ENCODE peak calls at places on chromosomes 13 and 19, in ten cellular contexts. A, L, Q, X, Z, S, R, P, T and N are unnamed samples.
A peak's percentile ranks its signal among the peaks of the same experiment; 100 is the strongest.

GRCh38 chr19:799076-799881 is 2.0 kb downstream of the PTBP1 start:
- DNase-seq in T (no peak), P (no peak), S (peak; percentile 22), Z (peak; percentile 23), Q (no peak), R (no peak), X (peak; percentile 70), A (peak; percentile 49), L (peak; percentile 54), N (no peak)

GRCh38 chr13:75870397-75870801 is 234.3 kb downstream of the LMO7 start:
- DNase-seq in Z (no peak), A (peak; percentile 20), L (no peak), P (no peak), X (peak; percentile 45), R (no peak), S (no peak), T (no peak), Q (no peak), N (no peak)

GRCh38 chr19:34136127-34136526 is 36.2 kb upstream of the LSM14A start:
- DNase-seq in P (no peak), T (no peak), Z (no peak), R (no peak), A (no peak), Q (no peak), X (no peak), L (no peak), S (no peak), N (no peak)

GRCh38 chr19:34323433-34324204 is 41.4 kb upstream of the GPI start:
- DNase-seq in R (no peak), S (no peak), Q (no peak), L (no peak), T (no peak), Z (no peak), P (no peak), X (no peak), A (no peak), N (no peak)

GRCh38 chr19:45087531-45087930 is 5.4 kb upstream of the PPP1R37 start:
- DNase-seq in Q (no peak), L (no peak), A (no peak), X (no peak), T (no peak), S (peak; percentile 33), Z (no peak), P (no peak), R (no peak), N (no peak)

GRCh38 chr13:76222511-76222910 is 586.4 kb downstream of the LMO7 start:
- DNase-seq in Z (no peak), X (no peak), S (no peak), T (no peak), P (no peak), R (no peak), Q (no peak), A (peak; percentile 55), L (no peak), N (no peak)

GRCh38 chr19:55623130-55623868 is 1.1 kb downstream of the ZNF784 start:
- DNase-seq in L (no peak), P (no peak), Z (no peak), X (no peak), A (no peak), R (no peak), Q (no peak), T (no peak), S (no peak), N (no peak)

GRCh38 chr19:43636121-43636683 is 3.4 kb downstream of the CADM4 start:
- DNase-seq in Q (no peak), Z (no peak), S (no peak), A (no peak), T (no peak), X (peak; percentile 37), R (no peak), L (peak; percentile 50), P (no peak), N (no peak)

GRCh38 chr13:94065741-94066140 is 413.7 kb downstream of the DCT start:
- DNase-seq in Z (no peak), Q (no peak), A (peak; percentile 78), S (no peak), L (no peak), R (no peak), X (peak; percentile 62), T (no peak), P (no peak), N (no peak)

GRCh38 chr13:30026093-30026492 is 175.7 kb upstream of the UBL3 start:
- DNase-seq in X (peak; percentile 97), T (no peak), L (no peak), A (peak; percentile 96), R (no peak), Z (no peak), S (no peak), Q (no peak), P (no peak), N (no peak)

GRCh38 chr19:13089139-13089856 is 13.4 kb downstream of the LYL1 start:
- DNase-seq in X (peak; percentile 69), Z (no peak), A (no peak), P (no peak), R (no peak), S (no peak), L (peak; percentile 79), T (no peak), Q (no peak), N (no peak)

GRCh38 chr19:43755256-43755801 is 567 bp upstream of the SMG9 start:
- DNase-seq in P (peak; percentile 81), A (peak; percentile 61), T (peak; percentile 88), L (peak; percentile 57), X (peak; percentile 67), Q (peak; percentile 92), R (peak; percentile 90), S (peak; percentile 87), Z (peak; percentile 84), N (peak; percentile 87)

GRCh38 chr13:33251131-33251629 is 34.4 kb downstream of the STARD13 start:
- DNase-seq in T (no peak), R (no peak), Z (peak; percentile 34), Q (no peak), A (peak; percentile 99), X (peak; percentile 94), S (no peak), P (no peak), L (no peak), N (no peak)

GRCh38 chr13:46639033-46639981 is 86.3 kb downstream of the LRCH1 start:
- DNase-seq in L (no peak), R (no peak), X (no peak), Q (no peak), S (no peak), A (no peak), T (no peak), Z (no peak), P (no peak), N (no peak)

GRCh38 chr13:23547000-23547590 is 23.1 kb upstream of the TNFRSF19 start:
- DNase-seq in Z (peak; percentile 53), L (peak; percentile 51), X (peak; percentile 55), T (peak; percentile 80), R (no peak), P (peak; percentile 16), Q (no peak), A (peak; percentile 7), S (no peak), N (peak; percentile 62)

GRCh38 chr13:41052441-41052840 is 8.9 kb upstream of the WBP4 start:
- DNase-seq in Q (no peak), Z (no peak), P (no peak), L (no peak), X (peak; percentile 35), A (no peak), R (no peak), T (no peak), S (no peak), N (no peak)
- H3K4me1 ChIP-seq in Q (peaks cover 60% of the 10 kb centered on the region), Z (peaks cover 77% of the 10 kb centered on the region), P (peaks cover 75% of the 10 kb centered on the region), L (no peaks in the 10 kb centered on the region), X (peaks cover 48% of the 10 kb centered on the region), A (peaks cover 11% of the 10 kb centered on the region), R (peaks cover 16% of the 10 kb centered on the region), T (peaks cover 72% of the 10 kb centered on the region), S (peaks cover 37% of the 10 kb centered on the region), N (peaks cover 90% of the 10 kb centered on the region)

GRCh38 chr13:89061821-89062220 is 1390.7 kb downstream of the SLITRK5 start:
- DNase-seq in X (no peak), P (no peak), Q (no peak), R (peak; percentile 33), A (no peak), T (no peak), Z (no peak), L (no peak), S (no peak), N (no peak)

DNA sequence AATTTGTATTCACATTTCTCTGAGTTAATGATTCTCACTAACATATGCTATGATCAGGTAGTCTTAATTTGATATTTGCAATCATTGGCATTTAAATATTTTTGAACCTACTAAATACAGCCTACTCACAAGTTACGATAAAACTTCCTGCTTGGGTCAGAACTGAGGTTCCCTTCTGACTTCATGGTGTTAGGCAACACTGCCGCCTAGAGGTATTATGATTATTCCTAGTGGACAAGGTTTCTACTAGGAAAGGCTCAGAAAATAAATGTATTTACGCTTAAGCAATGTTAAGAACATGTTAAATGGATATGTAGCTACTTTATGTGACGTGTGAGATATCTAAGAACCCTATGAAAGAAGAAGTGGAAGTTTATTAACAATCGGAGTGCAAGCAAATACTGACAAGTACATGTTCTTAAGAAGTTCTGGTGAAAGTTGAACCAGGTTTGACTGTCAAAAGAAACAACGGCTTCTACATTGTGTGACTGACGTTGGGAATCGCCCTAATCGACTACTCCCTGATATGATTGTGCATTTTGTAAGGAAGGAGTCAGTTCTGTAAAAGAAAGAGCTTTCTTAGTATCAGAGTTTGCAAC is 1395.8 kb downstream of the SLITRK5 start:
- DNase-seq in L (peak; percentile 28), Q (no peak), A (peak; percentile 0), T (no peak), X (peak; percentile 46), Z (no peak), S (peak; percentile 12), R (peak; percentile 39), P (peak; percentile 26), N (no peak)
- H3K27ac ChIP-seq in L (no peak overlapping the region), Q (no peak overlapping the region), A (no peak overlapping the region), T (no peak overlapping the region), X (no peak overlapping the region), Z (no peak overlapping the region), S (no peak overlapping the region), R (no peak overlapping the region), P (no peak overlapping the region), N (no peak overlapping the region)

GRCh38 chr19:17751103-17751911 is at the start of gene FCHO1:
- DNase-seq in Z (no peak), A (no peak), Q (peak; percentile 79), L (no peak), T (peak; percentile 42), R (peak; percentile 58), X (no peak), S (peak; percentile 95), P (no peak), N (peak; percentile 33)
- H3K4me1 ChIP-seq in Z (peaks cover 4% of the 10 kb centered on the region), A (no peaks in the 10 kb centered on the region), Q (peaks cover 11% of the 10 kb centered on the region), L (no peaks in the 10 kb centered on the region), T (peaks cover 4% of the 10 kb centered on the region), R (no peaks in the 10 kb centered on the region), X (no peaks in the 10 kb centered on the region), S (peaks cover 62% of the 10 kb centered on the region), P (peaks cover 13% of the 10 kb centered on the region), N (peaks cover 15% of the 10 kb centered on the region)

DNA sequence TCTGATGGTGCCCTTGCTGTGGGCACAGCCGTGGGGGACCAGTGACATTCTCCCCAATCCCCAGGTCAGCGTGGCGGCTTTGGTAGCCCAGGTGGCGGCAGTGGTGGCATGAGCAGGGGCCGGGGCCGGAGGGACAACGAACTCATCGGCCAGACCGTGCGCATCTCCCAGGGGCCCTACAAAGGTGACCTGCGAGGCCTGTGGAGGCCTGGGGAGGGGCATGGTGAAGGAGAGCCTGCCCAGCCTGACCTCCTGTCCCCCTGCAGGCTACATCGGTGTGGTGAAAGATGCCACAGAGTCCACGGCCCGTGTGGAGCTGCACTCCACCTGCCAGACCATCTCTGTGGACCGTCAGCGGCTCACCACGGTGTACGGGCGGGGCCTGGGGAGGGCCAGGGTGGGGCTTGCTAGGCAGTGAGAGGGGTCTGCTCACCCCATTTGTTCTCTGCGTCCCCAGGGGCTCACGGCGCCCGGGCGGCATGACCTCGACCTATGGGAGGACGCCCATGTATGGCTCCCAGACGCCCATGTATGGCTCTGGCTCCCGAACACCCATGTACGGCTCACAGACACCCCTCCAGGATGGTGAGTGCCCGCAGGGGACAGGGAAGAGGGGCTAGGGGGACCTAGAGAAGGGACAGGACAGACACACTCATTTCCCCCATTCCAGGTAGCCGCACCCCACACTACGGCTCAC is 7.7 kb upstream of the TIMM50 start:
- DNase-seq in P (no peak), A (no peak), L (no peak), Q (no peak), T (no peak), Z (no peak), S (no peak), X (no peak), R (no peak), N (no peak)
- H3K27ac ChIP-seq in P (no peak overlapping the region), A (no peak overlapping the region), L (no peak overlapping the region), Q (no peak overlapping the region), T (no peak overlapping the region), Z (no peak overlapping the region), S (no peak overlapping the region), X (no peak overlapping the region), R (no peak overlapping the region), N (no peak overlapping the region)